ENCODE peak calls at places on chromosome 6, in five cellular contexts. One of them, this sample, is unnamed.

GRCh38 chr6:53855940-53856339 is 61.1 kb downstream of the LRRC1 start:
- DNase-seq in lung: no peak
- DNase-seq in PC-3: no peak
- DNase-seq in cardiac muscle cell: no peak
- DNase-seq in mammary epithelial cell: no peak
- DNase-seq in this sample: no peak

GRCh38 chr6:118489990-118490389 is 58.1 kb upstream of the PLN start:
- DNase-seq in lung: no peak
- DNase-seq in PC-3: no peak
- DNase-seq in cardiac muscle cell: no peak
- DNase-seq in mammary epithelial cell: no peak
- DNase-seq in this sample: no peak

GRCh38 chr6:118705799-118706481 is 54.5 kb upstream of the CEP85L start:
- DNase-seq in lung: no peak
- DNase-seq in PC-3: no peak
- DNase-seq in cardiac muscle cell: peak; percentile 23
- DNase-seq in mammary epithelial cell: peak; percentile 59
- DNase-seq in this sample: peak; percentile 62

GRCh38 chr6:158314737-158315136 is 2.5 kb downstream of the TULP4 start:
- DNase-seq in lung: no peak
- DNase-seq in PC-3: no peak
- DNase-seq in cardiac muscle cell: no peak
- DNase-seq in mammary epithelial cell: no peak
- DNase-seq in this sample: no peak

GRCh38 chr6:34305982-34306702 is 57.3 kb upstream of the SMIM29 start:
- DNase-seq in lung: no peak
- DNase-seq in PC-3: no peak
- DNase-seq in cardiac muscle cell: no peak
- DNase-seq in mammary epithelial cell: no peak
- DNase-seq in this sample: no peak

GRCh38 chr6:119129968-119130484 is 51.6 kb upstream of the FAM184A start:
- DNase-seq in lung: no peak
- DNase-seq in PC-3: peak; percentile 86
- DNase-seq in cardiac muscle cell: no peak
- DNase-seq in mammary epithelial cell: peak; percentile 44
- DNase-seq in this sample: peak; percentile 89

GRCh38 chr6:130046711-130047439 is 28.5 kb downstream of the L3MBTL3 start:
- DNase-seq in lung: no peak
- DNase-seq in PC-3: no peak
- DNase-seq in cardiac muscle cell: no peak
- DNase-seq in mammary epithelial cell: no peak
- DNase-seq in this sample: no peak

GRCh38 chr6:163536770-163537169 is 122.3 kb downstream of the QKI start:
- DNase-seq in lung: no peak
- DNase-seq in PC-3: peak; percentile 44
- DNase-seq in cardiac muscle cell: no peak
- DNase-seq in mammary epithelial cell: peak; percentile 22
- DNase-seq in this sample: no peak

GRCh38 chr6:33993091-33993490 is 152.8 kb downstream of the GRM4 start:
- DNase-seq in lung: no peak
- DNase-seq in PC-3: no peak
- DNase-seq in cardiac muscle cell: no peak
- DNase-seq in mammary epithelial cell: no peak
- DNase-seq in this sample: no peak

GRCh38 chr6:47419621-47420020 is 58.0 kb upstream of the CD2AP start:
- DNase-seq in lung: no peak
- DNase-seq in PC-3: peak; percentile 88
- DNase-seq in cardiac muscle cell: no peak
- DNase-seq in mammary epithelial cell: peak; percentile 24
- DNase-seq in this sample: peak; percentile 59

GRCh38 chr6:16238658-16239089 is 287 bp downstream of the GMPR start:
- DNase-seq in lung: no peak
- DNase-seq in PC-3: no peak
- DNase-seq in cardiac muscle cell: no peak
- DNase-seq in mammary epithelial cell: no peak
- DNase-seq in this sample: no peak

GRCh38 chr6:123569575-123569974 is 67.2 kb downstream of the TRDN start:
- DNase-seq in lung: no peak
- DNase-seq in PC-3: no peak
- DNase-seq in cardiac muscle cell: no peak
- DNase-seq in mammary epithelial cell: no peak
- DNase-seq in this sample: no peak

GRCh38 chr6:108944058-108944457 is 95.8 kb downstream of the ARMC2 start:
- DNase-seq in lung: no peak
- DNase-seq in PC-3: no peak
- DNase-seq in cardiac muscle cell: no peak
- DNase-seq in mammary epithelial cell: no peak
- DNase-seq in this sample: no peak

GRCh38 chr6:90739339-90739738 is 152.5 kb upstream of the MAP3K7 start:
- DNase-seq in lung: no peak
- DNase-seq in PC-3: no peak
- DNase-seq in cardiac muscle cell: no peak
- DNase-seq in mammary epithelial cell: no peak
- DNase-seq in this sample: no peak

GRCh38 chr6:82712826-82713225 is 349.2 kb downstream of the TPBG start:
- DNase-seq in lung: no peak
- DNase-seq in PC-3: peak; percentile 23
- DNase-seq in cardiac muscle cell: no peak
- DNase-seq in mammary epithelial cell: no peak
- DNase-seq in this sample: peak; percentile 16

GRCh38 chr6:21228411-21228810 is 365.1 kb upstream of the SOX4 start:
- DNase-seq in lung: no peak
- DNase-seq in PC-3: peak; percentile 73
- DNase-seq in cardiac muscle cell: no peak
- DNase-seq in mammary epithelial cell: peak; percentile 84
- DNase-seq in this sample: peak; percentile 94

GRCh38 chr6:149925974-149926777 is 3.3 kb upstream of the RAET1G start:
- DNase-seq in lung: peak; percentile 93
- DNase-seq in PC-3: peak; percentile 80
- DNase-seq in cardiac muscle cell: peak; percentile 86
- DNase-seq in mammary epithelial cell: peak; percentile 75
- DNase-seq in this sample: peak; percentile 66

GRCh38 chr6:14121936-14122344 is 4.4 kb downstream of the CD83 start:
- DNase-seq in lung: no peak
- DNase-seq in PC-3: no peak
- DNase-seq in cardiac muscle cell: no peak
- DNase-seq in mammary epithelial cell: no peak
- DNase-seq in this sample: no peak

GRCh38 chr6:166770216-166771116 is 143.4 kb upstream of the RPS6KA2 start:
- DNase-seq in lung: peak; percentile 10
- DNase-seq in PC-3: peak; percentile 21
- DNase-seq in cardiac muscle cell: no peak
- DNase-seq in mammary epithelial cell: no peak
- DNase-seq in this sample: no peak

GRCh38 chr6:150690681-150691080 is 91.0 kb downstream of the PLEKHG1 start:
- DNase-seq in lung: no peak
- DNase-seq in PC-3: no peak
- DNase-seq in cardiac muscle cell: no peak
- DNase-seq in mammary epithelial cell: no peak
- DNase-seq in this sample: no peak

GRCh38 chr6:45419574-45420082 is 41.9 kb upstream of the SUPT3H start:
- DNase-seq in lung: peak; percentile 63
- DNase-seq in PC-3: peak; percentile 85
- DNase-seq in cardiac muscle cell: peak; percentile 81
- DNase-seq in mammary epithelial cell: peak; percentile 68
- DNase-seq in this sample: peak; percentile 56

GRCh38 chr6:161947371-161947770 is 673.5 kb upstream of the AGPAT4 start:
- DNase-seq in lung: no peak
- DNase-seq in PC-3: no peak
- DNase-seq in cardiac muscle cell: no peak
- DNase-seq in mammary epithelial cell: no peak
- DNase-seq in this sample: no peak

GRCh38 chr6:42345696-42346416 is 105.9 kb downstream of the TRERF1 start:
- DNase-seq in lung: no peak
- DNase-seq in PC-3: no peak
- DNase-seq in cardiac muscle cell: no peak
- DNase-seq in mammary epithelial cell: no peak
- DNase-seq in this sample: no peak

GRCh38 chr6:124822118-124822746 is 140.0 kb upstream of the RNF217 start:
- DNase-seq in lung: no peak
- DNase-seq in PC-3: no peak
- DNase-seq in cardiac muscle cell: no peak
- DNase-seq in mammary epithelial cell: no peak
- DNase-seq in this sample: no peak

GRCh38 chr6:108093781-108094180 is 19.2 kb upstream of the OSTM1 start:
- DNase-seq in lung: no peak
- DNase-seq in PC-3: no peak
- DNase-seq in cardiac muscle cell: no peak
- DNase-seq in mammary epithelial cell: no peak
- DNase-seq in this sample: no peak

GRCh38 chr6:67358241-67358640 is 1276.8 kb upstream of the ADGRB3 start:
- DNase-seq in lung: no peak
- DNase-seq in PC-3: no peak
- DNase-seq in cardiac muscle cell: no peak
- DNase-seq in mammary epithelial cell: no peak
- DNase-seq in this sample: no peak

GRCh38 chr6:170083236-170084051 is 207.4 kb downstream of the DLL1 start:
- DNase-seq in lung: no peak
- DNase-seq in PC-3: no peak
- DNase-seq in cardiac muscle cell: no peak
- DNase-seq in mammary epithelial cell: no peak
- DNase-seq in this sample: no peak

GRCh38 chr6:2387445-2387844 is 142.0 kb upstream of the GMDS start:
- DNase-seq in lung: no peak
- DNase-seq in PC-3: peak; percentile 34
- DNase-seq in cardiac muscle cell: no peak
- DNase-seq in mammary epithelial cell: no peak
- DNase-seq in this sample: no peak

GRCh38 chr6:157216570-157216969 is 106.7 kb downstream of the TMEM242 start:
- DNase-seq in lung: no peak
- DNase-seq in PC-3: peak; percentile 7
- DNase-seq in cardiac muscle cell: no peak
- DNase-seq in mammary epithelial cell: no peak
- DNase-seq in this sample: no peak

GRCh38 chr6:4969609-4970285 is 34.1 kb downstream of the RPP40 start:
- DNase-seq in lung: peak; percentile 6
- DNase-seq in PC-3: no peak
- DNase-seq in cardiac muscle cell: no peak
- DNase-seq in mammary epithelial cell: no peak
- DNase-seq in this sample: no peak

GRCh38 chr6:89494131-89494793 is 61.3 kb downstream of the ANKRD6 start:
- DNase-seq in lung: no peak
- DNase-seq in PC-3: peak; percentile 11
- DNase-seq in cardiac muscle cell: no peak
- DNase-seq in mammary epithelial cell: no peak
- DNase-seq in this sample: no peak
- TF ChIP-seq CTCF in lung: no peak
- TF ChIP-seq CTCF in PC-3: no peak
- TF ChIP-seq CTCF in cardiac muscle cell: no peak
- TF ChIP-seq CTCF in mammary epithelial cell: peak; percentile 10
- TF ChIP-seq CTCF in this sample: no peak

GRCh38 chr6:28736121-28736520 is 187.7 kb downstream of the TRIM27 start:
- DNase-seq in lung: no peak
- DNase-seq in PC-3: no peak
- DNase-seq in cardiac muscle cell: no peak
- DNase-seq in mammary epithelial cell: no peak
- DNase-seq in this sample: no peak
- H3K27me3 ChIP-seq in lung: peaks cover 27% of the 10 kb centered on the region
- H3K27me3 ChIP-seq in PC-3: peaks cover 39% of the 10 kb centered on the region
- H3K27me3 ChIP-seq in cardiac muscle cell: peaks cover 88% of the 10 kb centered on the region
- H3K27me3 ChIP-seq in mammary epithelial cell: no peaks in the 10 kb centered on the region
- H3K27me3 ChIP-seq in this sample: peaks cover 43% of the 10 kb centered on the region

GRCh38 chr6:155832596-155832995 is 377.0 kb upstream of the NOX3 start:
- DNase-seq in lung: no peak
- DNase-seq in PC-3: peak; percentile 50
- DNase-seq in cardiac muscle cell: no peak
- DNase-seq in mammary epithelial cell: peak; percentile 3
- DNase-seq in this sample: peak; percentile 47
- TF ChIP-seq CTCF in lung: no peak
- TF ChIP-seq CTCF in PC-3: peak; percentile 45
- TF ChIP-seq CTCF in cardiac muscle cell: no peak
- TF ChIP-seq CTCF in mammary epithelial cell: no peak
- TF ChIP-seq CTCF in this sample: no peak

DNA sequence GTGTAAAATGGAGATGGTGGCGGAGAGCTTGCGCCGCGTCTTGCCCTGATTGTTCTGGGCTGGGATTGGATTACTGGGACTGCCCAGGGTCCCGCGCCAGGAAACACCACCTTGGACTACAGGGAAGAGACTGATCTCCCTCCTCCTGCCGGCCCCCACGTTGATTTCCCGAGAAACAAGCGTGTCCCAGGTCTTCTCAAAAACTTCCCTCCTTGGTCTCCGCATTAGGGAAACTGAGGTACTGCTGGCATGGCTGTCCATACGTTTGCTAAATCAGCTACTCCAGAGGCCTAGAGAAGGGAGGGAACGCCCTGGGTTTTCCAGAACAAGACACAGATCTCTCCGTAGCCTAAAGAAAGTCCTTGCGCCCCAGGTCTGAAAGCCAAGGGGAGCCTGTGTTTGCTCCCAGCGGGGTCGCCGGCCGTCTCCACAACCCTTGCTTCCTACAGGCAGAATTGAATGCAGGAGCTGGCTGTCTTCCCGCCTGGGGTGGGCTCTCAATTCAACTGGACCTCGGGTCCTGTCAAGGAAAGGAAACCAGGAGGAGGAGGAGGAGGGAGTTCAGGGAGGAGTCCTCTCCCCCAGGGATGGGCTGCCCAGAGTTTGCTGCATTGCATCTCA is 29.3 kb downstream of the TFAP2A start:
- DNase-seq in lung: no peak
- DNase-seq in PC-3: no peak
- DNase-seq in cardiac muscle cell: no peak
- DNase-seq in mammary epithelial cell: no peak
- DNase-seq in this sample: no peak
- H3K27me3 ChIP-seq in lung: peaks cover 22% of the 10 kb centered on the region
- H3K27me3 ChIP-seq in PC-3: no peaks in the 10 kb centered on the region
- H3K27me3 ChIP-seq in cardiac muscle cell: peaks cover 100% of the 10 kb centered on the region
- H3K27me3 ChIP-seq in mammary epithelial cell: no peaks in the 10 kb centered on the region
- H3K27me3 ChIP-seq in this sample: no peaks in the 10 kb centered on the region

DNA sequence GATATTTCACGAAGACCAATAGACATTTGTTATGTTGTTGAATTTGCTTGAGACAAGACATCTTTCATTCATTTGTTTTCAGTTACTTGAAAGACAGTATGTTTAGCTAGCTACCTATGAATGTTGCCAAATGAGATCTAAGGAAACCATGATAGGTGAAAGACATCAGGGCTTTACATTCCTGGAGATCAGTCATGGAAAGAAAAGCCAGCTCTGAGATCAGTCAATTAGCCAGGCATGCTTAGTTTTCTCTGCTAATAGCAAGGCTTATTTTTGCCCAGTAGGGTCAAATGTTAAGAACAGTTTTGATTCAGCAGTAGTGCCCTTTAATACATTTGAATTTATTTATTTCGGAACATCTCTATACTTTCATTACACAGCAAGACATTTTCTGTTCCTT is 116.5 kb upstream of the EDN1 start:
- DNase-seq in lung: no peak
- DNase-seq in PC-3: no peak
- DNase-seq in cardiac muscle cell: no peak
- DNase-seq in mammary epithelial cell: no peak
- DNase-seq in this sample: no peak
- TF ChIP-seq CTCF in lung: no peak
- TF ChIP-seq CTCF in PC-3: no peak
- TF ChIP-seq CTCF in cardiac muscle cell: no peak
- TF ChIP-seq CTCF in mammary epithelial cell: no peak
- TF ChIP-seq CTCF in this sample: no peak

This sample was measured in bronchial epithelial cell.